ENCODE peak calls at places on chromosome 19, in nine cellular contexts. E is PC-3, C is SK-N-SH, G is hepatocyte, T is GM23248, S is neural progenitor cell, I is OCI-LY7, X is HCT116, V is GM23338. Q is an unnamed sample.

GRCh38 chr19:45578861-45579260 is 5.7 kb downstream of the OPA3 start:
- DNase-seq in E (no peak), C (no peak), G (no peak), T (peak; percentile 36), S (no peak), I (no peak), X (no peak), V (no peak), Q (no peak)

GRCh38 chr19:1806184-1807029 is 5.7 kb downstream of the ATP8B3 start:
- DNase-seq in E (no peak), C (no peak), G (no peak), T (no peak), S (no peak), I (no peak), X (no peak), V (no peak), Q (no peak)

GRCh38 chr19:50646074-50646807 is 3.0 kb upstream of the C19orf81 start:
- DNase-seq in E (peak; percentile 80), C (no peak), G (peak; percentile 51), T (peak; percentile 72), S (no peak), I (no peak), X (peak; percentile 48), V (no peak), Q (no peak)

GRCh38 chr19:38930776-38931761 is at the start of gene MRPS12:
- DNase-seq in E (peak; percentile 97), C (peak; percentile 97), G (peak; percentile 99), T (peak; percentile 100), S (peak; percentile 100), I (peak; percentile 100), X (peak; percentile 99), V (peak; percentile 100), Q (peak; percentile 99)

GRCh38 chr19:1929051-1929742 is 11.8 kb upstream of the CSNK1G2 start:
- DNase-seq in E (peak; percentile 76), C (peak; percentile 93), G (peak; percentile 91), T (peak; percentile 89), S (peak; percentile 93), I (peak; percentile 89), X (peak; percentile 61), V (peak; percentile 89), Q (peak; percentile 87)

GRCh38 chr19:11067356-11068113 is 21.7 kb upstream of the LDLR start:
- DNase-seq in E (no peak), C (no peak), G (no peak), T (peak; percentile 25), S (no peak), I (no peak), X (no peak), V (no peak), Q (no peak)

GRCh38 chr19:31648347-31648746 is 299.1 kb upstream of the TSHZ3 start:
- DNase-seq in E (no peak), C (no peak), G (no peak), T (no peak), S (no peak), I (no peak), X (no peak), V (no peak), Q (peak; percentile 24)

GRCh38 chr19:19860756-19861390 is 4.8 kb upstream of the ZNF253 start:
- DNase-seq in E (no peak), C (peak; percentile 58), G (peak; percentile 28), T (no peak), S (peak; percentile 75), I (no peak), X (no peak), V (peak; percentile 97), Q (peak; percentile 10)

GRCh38 chr19:8158411-8159074 is 9.2 kb upstream of the FBN3 start:
- DNase-seq in E (peak; percentile 91), C (peak; percentile 78), G (peak; percentile 91), T (peak; percentile 76), S (peak; percentile 89), I (peak; percentile 89), X (peak; percentile 79), V (peak; percentile 97), Q (peak; percentile 85)

GRCh38 chr19:495440-496332 is 600 bp upstream of the MADCAM1 start:
- DNase-seq in E (peak; percentile 46), C (peak; percentile 84), G (peak; percentile 43), T (peak; percentile 61), S (peak; percentile 62), I (no peak), X (no peak), V (peak; percentile 78), Q (no peak)

GRCh38 chr19:34662919-34663318 is 14.0 kb downstream of the SCGB2B2 start:
- DNase-seq in E (peak; percentile 36), C (peak; percentile 68), G (no peak), T (peak; percentile 53), S (peak; percentile 53), I (peak; percentile 74), X (peak; percentile 41), V (peak; percentile 90), Q (peak; percentile 80)

GRCh38 chr19:34278783-34279182 is 24.4 kb downstream of the GARRE1 start:
- DNase-seq in E (no peak), C (no peak), G (no peak), T (no peak), S (no peak), I (no peak), X (no peak), V (no peak), Q (no peak)

GRCh38 chr19:51799311-51799997 is 4.5 kb downstream of the FPR3 start:
- DNase-seq in E (peak; percentile 98), C (peak; percentile 14), G (peak; percentile 50), T (peak; percentile 99), S (no peak), I (no peak), X (no peak), V (no peak), Q (no peak)

GRCh38 chr19:17865364-17866311 is 5.9 kb downstream of the RPL18A start:
- DNase-seq in E (peak; percentile 67), C (peak; percentile 32), G (peak; percentile 63), T (peak; percentile 36), S (no peak), I (no peak), X (peak; percentile 57), V (peak; percentile 40), Q (no peak)

GRCh38 chr19:38003427-38004099 is 96.6 kb downstream of the SIPA1L3 start:
- DNase-seq in E (peak; percentile 94), C (peak; percentile 68), G (peak; percentile 78), T (peak; percentile 90), S (peak; percentile 85), I (peak; percentile 43), X (no peak), V (peak; percentile 84), Q (peak; percentile 9)

GRCh38 chr19:31825134-31826094 is 476.2 kb upstream of the TSHZ3 start:
- DNase-seq in E (no peak), C (no peak), G (no peak), T (no peak), S (no peak), I (no peak), X (no peak), V (no peak), Q (no peak)

GRCh38 chr19:48095637-48096175 is 14.9 kb downstream of the PLA2G4C start:
- DNase-seq in E (no peak), C (no peak), G (no peak), T (peak; percentile 17), S (no peak), I (no peak), X (no peak), V (no peak), Q (no peak)
- TF ChIP-seq EZH2phosphoT487 in E (no peak), C (no peak), G (no peak), T (no peak), S (no peak), I (no peak), X (no peak), V (no peak), Q (no peak)

GRCh38 chr19:3249408-3249807 is 24.9 kb downstream of the CELF5 start:
- DNase-seq in E (peak; percentile 22), C (peak; percentile 64), G (no peak), T (no peak), S (peak; percentile 23), I (peak; percentile 37), X (peak; percentile 33), V (peak; percentile 80), Q (no peak)
- TF ChIP-seq EZH2phosphoT487 in E (no peak), C (no peak), G (no peak), T (no peak), S (no peak), I (no peak), X (no peak), V (no peak), Q (no peak)

GRCh38 chr19:42634409-42635232 is 39.9 kb upstream of the CEACAM8 start:
- DNase-seq in E (peak; percentile 65), C (peak; percentile 38), G (no peak), T (peak; percentile 68), S (peak; percentile 2), I (peak; percentile 45), X (peak; percentile 29), V (peak; percentile 83), Q (peak; percentile 49)
- TF ChIP-seq EZH2phosphoT487 in E (no peak), C (no peak), G (no peak), T (no peak), S (no peak), I (no peak), X (no peak), V (no peak), Q (no peak)

GRCh38 chr19:3508771-3509535 is 2.8 kb downstream of the FZR1 start:
- DNase-seq in E (peak; percentile 3), C (no peak), G (no peak), T (peak; percentile 18), S (no peak), I (no peak), X (no peak), V (no peak), Q (no peak)
- TF ChIP-seq EZH2phosphoT487 in E (no peak), C (no peak), G (no peak), T (no peak), S (no peak), I (no peak), X (no peak), V (no peak), Q (no peak)

DNA sequence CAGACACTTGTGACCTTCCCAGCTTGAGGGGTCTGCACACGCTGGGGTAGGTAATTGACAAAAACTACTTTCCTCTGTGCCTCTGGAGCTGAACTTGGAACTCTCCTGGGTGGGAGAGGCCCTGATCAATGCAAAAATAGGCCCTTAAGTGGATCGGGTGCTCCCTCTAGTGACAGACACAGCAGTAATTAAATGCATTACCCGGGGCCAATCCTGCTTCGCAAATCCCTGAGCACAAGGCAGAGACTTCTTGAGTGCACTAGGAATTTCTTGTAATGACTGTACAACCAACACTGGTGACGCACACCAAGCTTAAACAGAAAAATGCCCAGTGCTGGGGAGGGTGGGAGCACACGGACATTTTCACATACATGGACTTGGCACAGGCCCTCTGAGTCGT is 10.6 kb upstream of the UBE2S start:
- DNase-seq in E (peak; percentile 93), C (peak; percentile 83), G (peak; percentile 84), T (peak; percentile 95), S (peak; percentile 86), I (peak; percentile 76), X (peak; percentile 74), V (peak; percentile 92), Q (peak; percentile 65)
- TF ChIP-seq EZH2phosphoT487 in E (no peak), C (no peak), G (no peak), T (no peak), S (no peak), I (no peak), X (no peak), V (no peak), Q (no peak)

Q was measured in MM.1S.